ENCODE peak calls at places on chromosome 3, in four cellular contexts. B, G, R and J are unnamed samples.

GRCh38 chr3:153977148-153977547 is 144.0 kb upstream of the ARHGEF26 start:
- DNase-seq in R (no peak), B (no peak), G (no peak), J (no peak)

GRCh38 chr3:16364323-16364722 is 99.3 kb downstream of the OXNAD1 start:
- DNase-seq in B (no peak), R (no peak), G (no peak), J (no peak)

GRCh38 chr3:51988286-51989146 is 5.2 kb downstream of the ACY1 start:
- DNase-seq in G (no peak), B (peak), R (no peak), J (no peak)

GRCh38 chr3:113890256-113890900 is 51.8 kb downstream of the GRAMD1C start:
- DNase-seq in G (peak), R (no peak), B (no peak), J (no peak)

GRCh38 chr3:101151286-101151901 is 158.2 kb upstream of the ABI3BP start:
- DNase-seq in R (no peak), B (no peak), G (no peak), J (no peak)

GRCh38 chr3:63353383-63353782 is 75.3 kb downstream of the SYNPR start:
- DNase-seq in R (no peak), B (no peak), G (no peak), J (no peak)

GRCh38 chr3:10764314-10765051 is 51.5 kb upstream of the SLC6A11 start:
- DNase-seq in R (no peak), G (peak), B (no peak), J (no peak)

GRCh38 chr3:112043621-112044201 is 9.2 kb downstream of the TMPRSS7 start:
- DNase-seq in R (peak), G (peak), B (peak), J (peak)

GRCh38 chr3:66320390-66320789 is 99.6 kb downstream of the SLC25A26 start:
- DNase-seq in B (no peak), G (no peak), R (no peak), J (no peak)

DNA sequence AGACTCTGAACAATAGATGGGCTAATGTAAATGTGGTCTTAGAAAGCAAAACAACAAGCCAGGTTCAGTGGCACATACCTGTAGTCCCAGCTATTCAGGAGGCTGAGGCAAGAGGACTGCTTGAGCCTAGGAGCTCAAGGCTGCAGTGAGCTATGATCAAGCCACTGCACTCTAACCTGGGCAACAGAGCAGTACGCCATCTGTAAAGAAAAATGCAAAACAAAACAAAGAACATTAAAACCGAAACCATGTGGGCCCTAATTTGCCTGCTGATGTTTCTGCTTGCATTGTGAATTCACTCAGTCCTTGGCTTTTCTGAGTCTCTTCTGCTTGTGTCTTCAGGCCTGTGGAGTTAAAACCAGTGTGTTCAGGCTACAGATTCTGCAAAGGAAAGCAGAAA is 56.7 kb downstream of the CCNL1 start:
- DNase-seq in R (peak), B (no peak), G (no peak), J (no peak)
- TF ChIP-seq MYC in R (no peak), B (no peak), G (no peak), J (no peak)

GRCh38 chr3:180617049-180617448 is 15.1 kb downstream of the TTC14 start:
- DNase-seq in G (no peak), B (no peak), R (no peak), J (no peak)
- TF ChIP-seq USF2 in G (no peak), B (no peak), R (no peak), J (no peak)

DNA sequence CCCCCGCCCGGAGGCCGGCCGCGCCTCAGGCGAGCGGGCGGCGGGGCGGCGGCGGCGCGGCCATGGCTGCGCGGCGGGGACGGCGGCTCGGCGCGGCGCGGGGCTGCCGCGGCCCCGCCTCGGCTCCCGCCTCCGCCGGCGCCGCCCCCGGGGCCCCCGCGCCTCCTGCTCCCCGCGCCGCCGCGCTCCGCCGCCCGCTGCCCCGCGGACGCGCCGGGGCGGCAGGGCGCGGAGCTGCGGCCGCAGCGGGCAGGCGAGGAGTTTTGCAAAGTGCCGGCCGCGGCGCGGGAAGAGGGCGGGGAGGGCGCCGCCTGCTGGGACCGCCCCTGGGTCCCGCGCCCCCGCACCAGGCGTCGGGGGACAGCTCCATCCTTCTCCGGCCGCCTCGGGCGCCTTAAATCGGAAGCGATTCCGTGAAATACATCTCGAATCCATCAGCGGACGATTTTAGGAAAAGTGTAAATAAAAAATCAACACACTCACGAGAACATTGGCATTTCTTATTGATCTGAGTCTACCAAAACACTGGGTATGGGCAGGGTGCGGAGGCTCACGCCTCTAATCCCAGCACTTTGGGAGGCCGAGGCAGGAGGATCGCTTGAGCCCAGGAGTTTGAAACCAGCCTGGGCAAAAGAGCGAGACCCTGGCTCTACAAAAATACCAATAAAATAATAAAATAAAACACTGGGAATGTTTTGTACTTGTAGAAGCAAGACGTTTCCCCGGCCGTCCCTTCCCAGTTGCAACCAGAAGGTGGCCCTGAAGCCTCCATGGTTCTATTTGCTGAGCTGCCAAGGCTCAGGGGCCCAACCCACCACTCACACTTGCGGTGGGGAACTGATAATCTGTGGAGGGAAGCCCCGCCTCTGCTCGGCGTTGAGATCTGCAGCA is 136.9 kb downstream of the NUP210 start:
- DNase-seq in G (no peak), B (peak), R (no peak), J (peak)
- TF ChIP-seq MYC in G (no peak), B (peak), R (no peak), J (no peak)

GRCh38 chr3:99534951-99535704 is 103.3 kb upstream of the COL8A1 start:
- DNase-seq in G (no peak), B (no peak), R (no peak), J (no peak)

GRCh38 chr3:99532246-99532645 is 106.1 kb upstream of the COL8A1 start:
- DNase-seq in R (no peak), B (peak), G (peak), J (peak)

GRCh38 chr3:99526927-99527326 is 111.5 kb upstream of the COL8A1 start:
- DNase-seq in R (no peak), G (no peak), B (no peak), J (no peak)

GRCh38 chr3:99523446-99523845 is 114.9 kb upstream of the COL8A1 start:
- DNase-seq in R (no peak), G (no peak), B (no peak), J (no peak)

GRCh38 chr3:99529265-99529664 is 109.1 kb upstream of the COL8A1 start:
- DNase-seq in R (no peak), G (no peak), B (no peak), J (no peak)
- TF ChIP-seq USF2 in R (no peak), G (no peak), B (no peak), J (no peak)

GRCh38 chr3:126678691-126679317 is 23.9 kb upstream of the TXNRD3 start:
- DNase-seq in B (no peak), R (no peak), G (no peak), J (no peak)
- TF ChIP-seq MYC in B (no peak), R (no peak), G (no peak), J (no peak)

DNA sequence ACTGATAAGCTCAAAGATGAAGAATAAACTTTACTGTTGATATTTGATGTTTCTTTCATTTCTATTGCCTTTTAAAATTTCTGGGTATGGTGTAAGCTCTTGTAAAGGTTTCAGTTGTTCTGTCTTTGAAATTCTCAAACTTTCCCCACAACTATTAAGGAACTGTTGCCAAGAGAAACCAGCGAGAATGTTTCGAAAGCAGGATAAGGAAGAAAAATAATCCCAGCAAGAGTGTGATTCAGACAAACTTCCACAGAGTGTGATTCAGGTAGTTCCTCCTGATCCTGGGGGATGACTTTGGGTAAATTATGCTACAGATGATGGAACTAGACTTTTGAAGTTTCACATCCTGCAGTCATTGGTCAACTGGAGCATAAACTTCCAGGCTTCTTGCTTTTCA is 632.0 kb downstream of the NSUN3 start:
- DNase-seq in R (no peak), B (no peak), G (no peak), J (no peak)
- TF ChIP-seq USF2 in R (no peak), B (no peak), G (no peak), J (no peak)

DNA sequence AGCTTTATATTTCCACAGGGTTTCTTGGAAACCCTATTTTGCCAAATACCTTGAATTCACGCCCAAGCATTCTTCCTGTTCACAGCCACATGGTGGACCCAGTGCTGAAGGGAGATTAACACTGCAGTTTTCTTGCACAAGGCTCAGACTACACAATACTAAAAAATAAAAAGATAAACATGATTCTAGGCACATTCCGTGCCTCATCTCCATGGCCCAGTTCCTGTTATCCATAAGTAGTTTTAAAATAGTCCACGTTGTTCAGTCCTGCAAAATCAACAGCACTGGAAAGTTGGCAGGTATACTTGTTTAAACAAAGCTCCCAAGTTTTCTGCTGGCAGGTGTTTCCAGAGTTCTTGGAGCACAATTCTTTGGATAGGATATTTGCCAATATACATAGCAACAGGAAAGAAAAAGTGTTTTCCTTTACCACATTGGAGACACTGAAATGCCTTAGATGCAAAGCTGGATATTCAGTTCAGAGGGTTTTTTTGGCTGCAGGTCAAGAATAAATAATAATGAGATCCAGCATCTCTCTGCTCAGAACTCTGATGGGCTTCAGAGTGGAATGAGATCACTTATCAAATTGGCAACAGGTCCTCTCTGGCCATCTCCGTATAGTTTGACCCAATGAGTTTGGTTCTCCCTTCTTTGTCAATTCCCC is 88.1 kb upstream of the TGFBR2 start:
- DNase-seq in R (no peak), B (no peak), G (peak), J (peak)
- TF ChIP-seq MYC in R (no peak), B (no peak), G (no peak), J (no peak)

GRCh38 chr3:50375200-50375931 is 16.0 kb upstream of the TMEM115 start:
- DNase-seq in R (no peak), G (no peak), B (peak), J (no peak)
- TF ChIP-seq USF2 in R (no peak), G (no peak), B (no peak), J (no peak)